ENCODE peak calls at places on chromosomes 6 and 20, in seven cellular contexts. E, B, C, F, D, R and L are unnamed samples.

GRCh38 chr20:53813728-53814459 is 220.3 kb upstream of the ZNF217 start:
- DNase-seq in E (no peak), B (no peak), C (no peak), F (no peak), D (no peak), R (no peak), L (no peak)

GRCh38 chr6:150072201-150072600 is 3.3 kb upstream of the ULBP3 start:
- DNase-seq in E (no peak), B (peak), C (peak), F (no peak), D (no peak), R (peak), L (no peak)

GRCh38 chr6:6543181-6543879 is 45.2 kb upstream of the LY86 start:
- DNase-seq in E (no peak), B (no peak), C (no peak), F (no peak), D (no peak), R (no peak), L (no peak)

GRCh38 chr20:21682576-21682975 is 22.9 kb upstream of the PAX1 start:
- DNase-seq in E (no peak), B (no peak), C (peak), F (no peak), D (no peak), R (peak), L (no peak)

GRCh38 chr20:35563834-35564233 is 22.0 kb downstream of the ERGIC3 start:
- DNase-seq in E (no peak), B (no peak), C (no peak), F (no peak), D (no peak), R (peak), L (no peak)

GRCh38 chr20:58073945-58074920 is 154.2 kb downstream of the ANKRD60 start:
- DNase-seq in E (no peak), B (no peak), C (peak), F (peak), D (peak), R (no peak), L (no peak)

GRCh38 chr20:52972190-52972937 is at the start of gene TSHZ2:
- DNase-seq in E (peak), B (no peak), C (peak), F (peak), D (no peak), R (peak), L (no peak)

GRCh38 chr20:31549513-31549880 is 35.3 kb downstream of the HM13 start:
- DNase-seq in E (no peak), B (no peak), C (no peak), F (no peak), D (no peak), R (no peak), L (no peak)

GRCh38 chr6:21781075-21781474 is 187.5 kb downstream of the SOX4 start:
- DNase-seq in E (no peak), B (no peak), C (no peak), F (no peak), D (no peak), R (peak), L (no peak)

GRCh38 chr6:133895573-133896343 is 6.8 kb downstream of the TCF21 start:
- DNase-seq in E (no peak), B (peak), C (peak), F (peak), D (no peak), R (peak), L (no peak)

GRCh38 chr6:16523550-16524379 is 237.5 kb downstream of the ATXN1 start:
- DNase-seq in E (no peak), B (peak), C (peak), F (no peak), D (peak), R (no peak), L (no peak)

GRCh38 chr6:41586564-41586963 is 40.4 kb downstream of the FOXP4 start:
- DNase-seq in E (peak), B (no peak), C (no peak), F (no peak), D (no peak), R (peak), L (no peak)

GRCh38 chr6:146041282-146041681 is 12.4 kb downstream of the GRM1 start:
- DNase-seq in E (no peak), B (no peak), C (no peak), F (peak), D (peak), R (peak), L (no peak)